ENCODE peak calls at places on chromosome 20, in ten cellular contexts. W, D, R, X, O, U, S, C, F and T are unnamed samples.

GRCh38 chr20:59772931-59773913 is 160.2 kb downstream of the SYCP2 start:
- DNase-seq in W (no peak), D (peak; percentile 71), R (no peak), X (no peak), O (no peak), U (no peak), S (no peak), C (peak; percentile 26), F (no peak), T (no peak)

GRCh38 chr20:5797843-5798462 is 47.8 kb downstream of the SHLD1 start:
- DNase-seq in W (no peak), D (no peak), R (no peak), X (no peak), O (no peak), U (no peak), S (no peak), C (no peak), F (peak; percentile 88), T (no peak)

GRCh38 chr20:47984437-47984836 is 199.2 kb upstream of the SULF2 start:
- DNase-seq in W (no peak), D (no peak), R (no peak), X (no peak), O (no peak), U (no peak), S (no peak), C (no peak), F (no peak), T (no peak)

GRCh38 chr20:14617123-14617522 is 279.7 kb upstream of the FLRT3 start:
- DNase-seq in W (no peak), D (no peak), R (no peak), X (no peak), O (no peak), U (no peak), S (no peak), C (no peak), F (no peak), T (no peak)

GRCh38 chr20:32336918-32337347 is 21.2 kb upstream of the ASXL1 start:
- DNase-seq in W (no peak), D (no peak), R (no peak), X (no peak), O (peak; percentile 42), U (peak; percentile 61), S (no peak), C (no peak), F (no peak), T (no peak)

GRCh38 chr20:37836926-37837325 is 66.0 kb upstream of the VSTM2L start:
- DNase-seq in W (no peak), D (no peak), R (no peak), X (no peak), O (no peak), U (no peak), S (no peak), C (no peak), F (no peak), T (no peak)

GRCh38 chr20:47551841-47552240 is 50.2 kb downstream of the NCOA3 start:
- DNase-seq in W (no peak), D (no peak), R (peak; percentile 44), X (no peak), O (no peak), U (no peak), S (no peak), C (no peak), F (no peak), T (no peak)

GRCh38 chr20:49570828-49571552 is 3.1 kb upstream of the PTGIS start:
- DNase-seq in W (no peak), D (no peak), R (no peak), X (no peak), O (no peak), U (peak; percentile 80), S (no peak), C (no peak), F (no peak), T (no peak)

GRCh38 chr20:9071976-9072726 is 3.3 kb downstream of the PLCB4 start:
- DNase-seq in W (no peak), D (no peak), R (no peak), X (no peak), O (no peak), U (peak; percentile 40), S (no peak), C (no peak), F (no peak), T (no peak)

GRCh38 chr20:9066196-9066595 is 2.7 kb upstream of the PLCB4 start:
- DNase-seq in W (no peak), D (no peak), R (no peak), X (no peak), O (no peak), U (no peak), S (no peak), C (no peak), F (no peak), T (no peak)

GRCh38 chr20:9068896-9069663 is at the start of gene PLCB4:
- DNase-seq in W (peak; percentile 51), D (peak; percentile 60), R (peak; percentile 32), X (no peak), O (peak; percentile 36), U (peak; percentile 34), S (no peak), C (peak; percentile 68), F (no peak), T (peak; percentile 48)

GRCh38 chr20:9070304-9070703 is 1.4 kb downstream of the PLCB4 start:
- DNase-seq in W (no peak), D (no peak), R (no peak), X (no peak), O (no peak), U (no peak), S (no peak), C (no peak), F (no peak), T (no peak)

DNA sequence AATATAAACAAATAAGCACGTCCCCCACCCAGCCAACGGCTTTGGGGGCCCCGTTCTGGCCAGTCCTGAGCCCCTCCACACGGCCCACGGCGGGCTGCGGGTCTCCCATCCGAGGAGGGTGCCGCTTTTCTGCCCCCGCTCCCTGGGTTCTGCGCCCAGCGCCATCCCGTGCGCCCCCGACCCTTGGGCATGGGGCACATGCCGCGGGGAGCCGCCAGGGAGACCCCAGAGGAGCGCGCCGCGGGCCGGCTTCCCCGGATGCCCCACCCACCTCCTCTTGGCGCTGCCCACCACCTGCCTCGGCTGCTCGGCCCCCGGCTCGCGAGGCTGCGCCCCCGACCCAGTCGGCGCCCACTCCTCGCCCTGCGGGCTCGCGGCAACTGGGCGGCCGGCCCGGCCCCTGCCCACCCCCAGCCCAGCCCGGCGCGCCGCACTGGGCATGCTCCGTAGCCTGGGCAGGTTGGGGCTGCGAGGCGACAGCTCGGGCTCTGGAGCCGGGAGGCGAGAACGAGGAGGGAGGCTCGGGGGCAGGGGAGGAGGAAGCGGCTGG is 580 bp upstream of the PLCB4 start:
- DNase-seq in W (peak; percentile 62), D (peak; percentile 36), R (peak; percentile 24), X (peak; percentile 46), O (no peak), U (peak; percentile 19), S (no peak), C (peak; percentile 70), F (no peak), T (peak; percentile 61)
- H3K4me3 ChIP-seq in W (peak overlapping the region; percentile 92), D (peak overlapping the region; percentile 87), R (no peak overlapping the region), X (peak overlapping the region; percentile 75), O (peak overlapping the region; percentile 79), U (peak overlapping the region; percentile 96), S (peak overlapping the region; percentile 88), C (peak overlapping the region; percentile 75), F (no peak overlapping the region), T (peak overlapping the region; percentile 86)

GRCh38 chr20:1299522-1299921 is 29.4 kb downstream of the SDCBP2 start:
- DNase-seq in W (no peak), D (no peak), R (no peak), X (no peak), O (no peak), U (no peak), S (no peak), C (no peak), F (no peak), T (no peak)

GRCh38 chr20:1302578-1303541 is 26.1 kb downstream of the SDCBP2 start:
- DNase-seq in W (no peak), D (no peak), R (no peak), X (no peak), O (no peak), U (peak; percentile 35), S (no peak), C (no peak), F (no peak), T (no peak)

GRCh38 chr20:1298888-1299511 is 29.9 kb downstream of the SDCBP2 start:
- DNase-seq in W (no peak), D (no peak), R (no peak), X (no peak), O (no peak), U (no peak), S (no peak), C (no peak), F (no peak), T (no peak)

GRCh38 chr20:1300083-1300840 is 28.7 kb downstream of the SDCBP2 start:
- DNase-seq in W (no peak), D (no peak), R (no peak), X (no peak), O (no peak), U (no peak), S (no peak), C (no peak), F (no peak), T (no peak)

GRCh38 chr20:1301031-1301529 is 27.9 kb downstream of the SDCBP2 start:
- DNase-seq in W (no peak), D (no peak), R (no peak), X (peak; percentile 58), O (peak; percentile 66), U (peak; percentile 74), S (no peak), C (no peak), F (no peak), T (no peak)
- H3K4me3 ChIP-seq in W (no peak overlapping the region), D (no peak overlapping the region), R (no peak overlapping the region), X (no peak overlapping the region), O (no peak overlapping the region), U (no peak overlapping the region), S (no peak overlapping the region), C (no peak overlapping the region), F (no peak overlapping the region), T (no peak overlapping the region)

GRCh38 chr20:34312544-34313217 is 9.5 kb upstream of the AHCY start:
- DNase-seq in W (peak; percentile 86), D (peak; percentile 92), R (peak; percentile 88), X (peak; percentile 89), O (peak; percentile 81), U (peak; percentile 89), S (no peak), C (peak; percentile 89), F (peak; percentile 72), T (peak; percentile 90)
- H3K4me3 ChIP-seq in W (peak overlapping the region; percentile 30), D (peak overlapping the region; percentile 3), R (no peak overlapping the region), X (peak overlapping the region; percentile 22), O (peak overlapping the region; percentile 18), U (no peak overlapping the region), S (peak overlapping the region; percentile 51), C (peak overlapping the region; percentile 31), F (no peak overlapping the region), T (no peak overlapping the region)

GRCh38 chr20:11687546-11688292 is 230.0 kb upstream of the BTBD3 start:
- DNase-seq in W (no peak), D (no peak), R (no peak), X (no peak), O (no peak), U (no peak), S (no peak), C (no peak), F (no peak), T (no peak)

GRCh38 chr20:11686900-11687543 is 230.7 kb upstream of the BTBD3 start:
- DNase-seq in W (no peak), D (peak; percentile 30), R (peak; percentile 33), X (no peak), O (peak; percentile 29), U (peak; percentile 33), S (no peak), C (peak; percentile 64), F (no peak), T (no peak)

GRCh38 chr20:11677445-11678235 is 240.1 kb upstream of the BTBD3 start:
- DNase-seq in W (no peak), D (no peak), R (no peak), X (no peak), O (no peak), U (no peak), S (no peak), C (no peak), F (no peak), T (no peak)

GRCh38 chr20:11686195-11686594 is 231.5 kb upstream of the BTBD3 start:
- DNase-seq in W (no peak), D (no peak), R (no peak), X (no peak), O (no peak), U (no peak), S (no peak), C (no peak), F (no peak), T (no peak)

GRCh38 chr20:11682285-11682684 is 235.4 kb upstream of the BTBD3 start:
- DNase-seq in W (no peak), D (no peak), R (no peak), X (no peak), O (no peak), U (no peak), S (no peak), C (no peak), F (no peak), T (no peak)
- H3K4me3 ChIP-seq in W (no peak overlapping the region), D (no peak overlapping the region), R (no peak overlapping the region), X (no peak overlapping the region), O (no peak overlapping the region), U (no peak overlapping the region), S (no peak overlapping the region), C (no peak overlapping the region), F (no peak overlapping the region), T (no peak overlapping the region)